ENCODE peak calls at places on chromosomes 6 and 20, in nine cellular contexts. F is CD8-positive, alpha-beta T cell; L is IMR-90; W is fibroblast of lung; H is naive thymus-derived CD4-positive, alpha-beta T cell; O is aorta; N is iPS DF 6.9; B is brain microvascular endothelial cell; J is breast epithelium. A is an unnamed sample. For H3K27me3, the result is how much of the 10 kb centered on the place peaks cover.

GRCh38 chr6:14730654-14731053 is 515.2 kb upstream of the JARID2 start:
- DNase-seq in B (no peak), W (peak), N (no peak), J (no peak), O (no peak), H (no peak), F (no peak), L (no peak), A (no peak)

GRCh38 chr6:18280084-18280483 is 15.8 kb upstream of the DEK start:
- DNase-seq in B (no peak), L (no peak), H (no peak), J (no peak), F (no peak), O (no peak), N (no peak), W (no peak), A (no peak)

GRCh38 chr20:56358070-56358469 is 704 bp upstream of the FAM210B start:
- DNase-seq in O (no peak), N (no peak), F (no peak), H (no peak), B (no peak), W (no peak), L (no peak), J (no peak), A (no peak)

GRCh38 chr6:44041461-44042260 is 85.6 kb downstream of the MRPL14 start:
- DNase-seq in N (no peak), B (peak), F (no peak), W (peak), J (no peak), H (no peak), O (peak), L (peak), A (peak)

GRCh38 chr6:168155193-168155592 is 76.2 kb upstream of the FRMD1 start:
- DNase-seq in N (no peak), B (peak), J (no peak), H (no peak), W (peak), O (no peak), L (peak), F (no peak), A (no peak)

GRCh38 chr20:36880741-36881250 is 4.9 kb downstream of the TLDC2 start:
- DNase-seq in B (no peak), O (peak), H (no peak), L (no peak), J (no peak), F (no peak), N (no peak), W (no peak), A (no peak)

GRCh38 chr20:62994850-62995249 is 11.9 kb downstream of the BHLHE23 start:
- DNase-seq in F (no peak), H (no peak), L (no peak), B (no peak), N (no peak), O (no peak), J (no peak), W (no peak), A (no peak)

GRCh38 chr6:33299237-33299944 is 649 bp upstream of the RGL2 start:
- DNase-seq in J (peak), B (peak), O (peak), N (no peak), F (peak), H (peak), W (peak), L (peak), A (peak)

GRCh38 chr20:41889125-41889870 is 271.1 kb upstream of the CHD6 start:
- DNase-seq in N (peak), O (no peak), W (no peak), L (no peak), B (no peak), J (no peak), F (no peak), H (no peak), A (no peak)

GRCh38 chr20:9228774-9229450 is 160.0 kb downstream of the PLCB4 start:
- DNase-seq in W (peak), H (no peak), N (no peak), L (no peak), B (no peak), O (no peak), F (no peak), J (no peak), A (no peak)

GRCh38 chr6:22149501-22150490 is 147.0 kb downstream of the PRL start:
- DNase-seq in N (no peak), L (peak), O (no peak), J (no peak), W (peak), F (no peak), B (peak), H (no peak), A (no peak)

GRCh38 chr20:57211949-57212889 is 54.2 kb downstream of the BMP7 start:
- DNase-seq in L (peak), N (no peak), O (peak), H (no peak), J (peak), W (peak), F (no peak), B (peak), A (peak)

GRCh38 chr20:23639490-23639958 is 1.8 kb upstream of the CST3 start:
- DNase-seq in N (no peak), W (no peak), F (no peak), L (no peak), O (no peak), H (no peak), B (no peak), J (no peak), A (no peak)

GRCh38 chr6:136920216-136920857 is 1.8 kb upstream of the SLC35D3 start:
- DNase-seq in N (no peak), H (no peak), J (no peak), F (no peak), W (no peak), B (no peak), O (no peak), L (no peak), A (no peak)

GRCh38 chr6:138007014-138007472 is 100.2 kb downstream of the PERP start:
- DNase-seq in B (peak), L (peak), W (peak), F (no peak), J (no peak), N (peak), H (no peak), O (no peak), A (no peak)

GRCh38 chr6:158286413-158286812 is 25.9 kb upstream of the TULP4 start:
- DNase-seq in N (no peak), F (no peak), J (no peak), O (no peak), L (peak), W (peak), B (peak), H (no peak), A (no peak)

GRCh38 chr20:40468759-40469158 is 220.3 kb downstream of the MAFB start:
- DNase-seq in H (no peak), N (no peak), L (no peak), W (no peak), O (no peak), F (no peak), B (no peak), J (no peak), A (no peak)

GRCh38 chr20:50455656-50456451 is 54.3 kb upstream of the PTPN1 start:
- DNase-seq in N (no peak), F (no peak), L (no peak), H (no peak), J (no peak), O (no peak), W (no peak), B (no peak), A (peak)

GRCh38 chr20:50459124-50459918 is 50.9 kb upstream of the PTPN1 start:
- DNase-seq in W (no peak), L (no peak), B (no peak), H (no peak), N (no peak), J (no peak), O (no peak), F (no peak), A (no peak)

GRCh38 chr20:50453533-50453932 is 56.6 kb upstream of the PTPN1 start:
- DNase-seq in W (no peak), J (no peak), H (no peak), L (no peak), O (no peak), B (no peak), F (no peak), N (no peak), A (no peak)

GRCh38 chr20:50460115-50460607 is 50.0 kb upstream of the PTPN1 start:
- DNase-seq in O (no peak), N (no peak), W (no peak), L (no peak), J (no peak), F (no peak), H (no peak), B (no peak), A (no peak)

DNA sequence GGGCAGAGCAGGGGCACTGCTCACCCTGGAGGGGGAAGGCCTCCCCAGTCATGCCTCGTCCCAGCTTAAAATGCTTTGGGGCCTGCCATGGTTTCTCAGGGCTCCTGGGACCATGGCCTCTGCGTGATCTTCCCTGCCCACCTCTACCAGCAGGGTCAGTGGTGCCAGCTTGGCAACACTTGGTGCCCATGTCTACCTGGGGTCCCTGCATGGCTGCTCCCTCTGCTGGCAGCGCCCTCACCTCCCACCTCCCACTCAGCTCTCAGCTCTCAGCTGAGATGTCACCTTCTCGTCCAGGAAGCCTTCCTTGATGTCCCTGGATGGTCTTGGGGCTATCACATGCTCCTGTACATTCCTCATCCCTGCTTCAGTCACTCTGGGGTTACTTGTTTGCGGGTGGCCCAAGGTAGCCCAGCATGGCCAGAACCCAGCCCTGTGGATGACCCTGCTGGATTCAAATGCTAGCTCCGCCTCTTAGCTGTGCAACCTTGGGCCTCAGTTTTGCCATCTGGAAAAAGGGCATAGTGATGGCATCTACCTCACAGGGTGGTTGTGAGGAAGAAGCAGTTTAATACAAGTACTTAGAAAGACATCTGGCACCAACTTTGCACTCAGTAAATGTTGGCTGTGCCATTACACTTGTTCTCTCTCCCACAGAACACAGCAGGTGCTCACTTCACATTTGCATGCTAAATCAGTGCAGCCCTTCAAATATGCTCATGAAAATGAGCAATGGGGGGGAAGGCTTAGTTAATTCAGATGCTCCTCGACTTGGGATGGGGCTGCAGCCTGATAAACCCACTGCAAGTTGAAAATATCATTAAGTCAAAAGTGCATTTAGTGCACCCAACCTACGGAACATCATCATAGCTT is 53.5 kb upstream of the PTPN1 start:
- DNase-seq in N (no peak), J (no peak), O (no peak), B (no peak), F (no peak), H (no peak), L (no peak), W (no peak), A (no peak)
- H3K27ac ChIP-seq in N (no peak), J (peak), O (no peak), B (no peak), F (no peak), H (no peak), L (no peak), W (no peak), A (no peak)

GRCh38 chr20:33669224-33669623 is 2.5 kb downstream of the ACTL10 start:
- DNase-seq in F (no peak), O (no peak), B (no peak), W (no peak), H (no peak), J (no peak), N (no peak), L (no peak), A (no peak)
- H3K27me3 ChIP-seq in F (under half), O (under half), B (under half), W (under half), H (under half), J (under half), N (under half), L (under half), A (under half)

GRCh38 chr20:4998160-4998651 is 3.1 kb downstream of the SLC23A2 start:
- DNase-seq in H (no peak), N (no peak), W (no peak), O (no peak), J (no peak), L (no peak), F (no peak), B (no peak), A (no peak)
- H3K4me3 ChIP-seq in H (no peak), N (no peak), W (no peak), O (no peak), J (no peak), L (no peak), F (no peak), B (no peak), A (no peak)

DNA sequence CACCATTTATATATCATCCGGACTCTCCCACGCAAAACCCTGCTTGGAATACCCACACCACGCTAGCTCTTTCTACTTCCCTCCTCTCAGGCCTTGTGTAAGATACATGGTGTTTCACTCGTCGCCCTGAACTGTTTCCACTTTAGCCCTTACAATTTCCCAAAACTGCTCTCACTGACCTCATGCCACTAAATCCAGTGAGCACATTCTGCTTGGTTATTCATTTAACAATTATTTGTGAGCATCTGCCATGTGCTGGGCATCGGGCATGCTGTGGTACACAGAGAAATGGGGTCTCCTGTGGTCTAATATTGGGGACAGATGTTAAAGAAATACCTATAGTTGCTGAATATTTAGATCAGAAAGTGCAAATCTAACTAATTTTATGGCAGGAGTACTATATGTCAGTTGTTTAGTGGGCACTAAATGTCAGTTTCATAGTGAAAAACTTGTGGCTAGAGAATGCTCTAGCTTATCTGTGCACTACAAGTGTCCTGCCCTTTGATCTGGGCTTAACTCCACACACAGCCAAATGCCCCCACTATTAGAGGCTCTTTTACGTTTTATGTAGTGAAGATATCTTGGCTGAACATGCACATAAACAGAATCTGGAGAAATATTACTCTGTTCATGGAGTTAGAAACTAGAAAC is 41.0 kb downstream of the PLEKHG1 start:
- DNase-seq in J (no peak), L (no peak), N (no peak), O (no peak), F (no peak), W (no peak), B (no peak), H (no peak), A (no peak)
- H3K27ac ChIP-seq in J (no peak), L (no peak), N (no peak), O (no peak), F (no peak), W (no peak), B (no peak), H (no peak), A (no peak)

GRCh38 chr6:147566244-147566898 is 57.9 kb downstream of the SAMD5 start:
- DNase-seq in L (no peak), F (no peak), J (no peak), O (no peak), H (no peak), W (no peak), B (no peak), N (no peak), A (no peak)

GRCh38 chr6:147567141-147567805 is 58.8 kb downstream of the SAMD5 start:
- DNase-seq in L (no peak), J (no peak), H (no peak), O (no peak), N (no peak), F (no peak), B (no peak), W (peak), A (no peak)

DNA sequence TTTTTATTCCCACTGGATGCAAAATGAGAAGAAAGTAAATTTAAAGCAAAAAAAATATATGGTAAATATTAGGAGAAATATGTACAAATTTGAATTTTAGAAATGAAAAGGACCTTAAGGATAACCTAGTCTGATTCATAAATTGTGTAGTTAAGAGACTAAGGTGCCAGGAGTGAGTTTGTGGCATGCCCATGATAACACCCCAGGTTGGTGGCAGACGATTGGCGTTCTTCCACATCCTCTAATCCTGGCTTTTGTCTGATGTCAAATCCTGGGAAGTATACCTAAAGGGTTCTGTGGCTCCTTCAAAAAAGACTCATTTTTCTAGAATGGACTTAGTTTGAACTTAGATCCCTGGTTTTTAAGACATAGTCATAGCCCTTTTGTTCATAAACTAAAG is 62.2 kb downstream of the SAMD5 start:
- DNase-seq in F (no peak), L (no peak), H (no peak), B (no peak), O (no peak), N (no peak), W (no peak), J (no peak), A (no peak)
- H3K27me3 ChIP-seq in F (under half), L (under half), H (under half), B (under half), O (under half), N (under half), W (under half), J (under half), A (under half)